ENCODE peak calls at places on chromosomes 7 and 10, in eight cellular contexts. One of them, this sample, is unnamed.

GRCh38 chr10:73956476-73957338 is 41.2 kb upstream of the VCL start:
- DNase-seq in A549: no peak
- DNase-seq in HEK293T: no peak
- DNase-seq in NCI-H1417: no peak
- DNase-seq in tibial artery: no peak
- DNase-seq in NCI-H1694 treated with DMSO at 0.1 percent for 48 hours: no peak
- DNase-seq in MCF 10A: no peak
- DNase-seq in body of pancreas: no peak
- DNase-seq in this sample: no peak

GRCh38 chr10:5447611-5448071 is 35.3 kb downstream of the NET1 start:
- DNase-seq in NCI-H1694 treated with DMSO at 0.1 percent for 48 hours: no peak
- DNase-seq in body of pancreas: no peak
- DNase-seq in NCI-H1417: no peak
- DNase-seq in HEK293T: no peak
- DNase-seq in A549: no peak
- DNase-seq in tibial artery: no peak
- DNase-seq in MCF 10A: no peak
- DNase-seq in this sample: no peak

GRCh38 chr7:129512192-129512591 is 9.9 kb downstream of the SMKR1 start:
- DNase-seq in NCI-H1694 treated with DMSO at 0.1 percent for 48 hours: no peak
- DNase-seq in HEK293T: no peak
- DNase-seq in A549: no peak
- DNase-seq in MCF 10A: no peak
- DNase-seq in NCI-H1417: no peak
- DNase-seq in body of pancreas: no peak
- DNase-seq in tibial artery: no peak
- DNase-seq in this sample: no peak

GRCh38 chr10:19702215-19702614 is 114.0 kb upstream of the PLXDC2 start:
- DNase-seq in NCI-H1417: no peak
- DNase-seq in HEK293T: no peak
- DNase-seq in tibial artery: no peak
- DNase-seq in A549: no peak
- DNase-seq in MCF 10A: peak
- DNase-seq in NCI-H1694 treated with DMSO at 0.1 percent for 48 hours: no peak
- DNase-seq in body of pancreas: no peak
- DNase-seq in this sample: no peak

GRCh38 chr10:35890970-35891330 is 248.9 kb upstream of the FZD8 start:
- DNase-seq in A549: no peak
- DNase-seq in tibial artery: no peak
- DNase-seq in NCI-H1417: no peak
- DNase-seq in NCI-H1694 treated with DMSO at 0.1 percent for 48 hours: no peak
- DNase-seq in HEK293T: no peak
- DNase-seq in MCF 10A: no peak
- DNase-seq in body of pancreas: no peak
- DNase-seq in this sample: no peak

GRCh38 chr10:125343118-125343752 is 182.9 kb upstream of the CTBP2 start:
- DNase-seq in body of pancreas: peak
- DNase-seq in NCI-H1694 treated with DMSO at 0.1 percent for 48 hours: no peak
- DNase-seq in HEK293T: peak
- DNase-seq in A549: peak
- DNase-seq in NCI-H1417: no peak
- DNase-seq in MCF 10A: peak
- DNase-seq in tibial artery: no peak
- DNase-seq in this sample: peak

GRCh38 chr7:89687266-89687665 is 467.0 kb upstream of the STEAP1 start:
- DNase-seq in tibial artery: no peak
- DNase-seq in NCI-H1694 treated with DMSO at 0.1 percent for 48 hours: peak
- DNase-seq in HEK293T: no peak
- DNase-seq in NCI-H1417: no peak
- DNase-seq in body of pancreas: no peak
- DNase-seq in A549: no peak
- DNase-seq in MCF 10A: no peak
- DNase-seq in this sample: no peak

GRCh38 chr10:51023611-51024010 is 50.7 kb upstream of the PRKG1 start:
- DNase-seq in NCI-H1417: no peak
- DNase-seq in MCF 10A: no peak
- DNase-seq in NCI-H1694 treated with DMSO at 0.1 percent for 48 hours: no peak
- DNase-seq in HEK293T: no peak
- DNase-seq in A549: no peak
- DNase-seq in body of pancreas: no peak
- DNase-seq in tibial artery: no peak
- DNase-seq in this sample: no peak

GRCh38 chr10:102229810-102230263 is 3.7 kb downstream of the ELOVL3 start:
- DNase-seq in A549: peak
- DNase-seq in NCI-H1417: peak
- DNase-seq in body of pancreas: peak
- DNase-seq in HEK293T: peak
- DNase-seq in NCI-H1694 treated with DMSO at 0.1 percent for 48 hours: peak
- DNase-seq in MCF 10A: peak
- DNase-seq in tibial artery: peak
- DNase-seq in this sample: peak

GRCh38 chr7:30594055-30594539 is 581 bp upstream of the GARS1 start:
- DNase-seq in body of pancreas: no peak
- DNase-seq in A549: peak
- DNase-seq in tibial artery: peak
- DNase-seq in NCI-H1694 treated with DMSO at 0.1 percent for 48 hours: peak
- DNase-seq in HEK293T: peak
- DNase-seq in NCI-H1417: peak
- DNase-seq in MCF 10A: no peak
- DNase-seq in this sample: peak

GRCh38 chr10:129394739-129395298 is 72.2 kb upstream of the MGMT start:
- DNase-seq in HEK293T: no peak
- DNase-seq in body of pancreas: no peak
- DNase-seq in MCF 10A: no peak
- DNase-seq in tibial artery: no peak
- DNase-seq in A549: no peak
- DNase-seq in NCI-H1417: no peak
- DNase-seq in NCI-H1694 treated with DMSO at 0.1 percent for 48 hours: no peak
- DNase-seq in this sample: no peak

GRCh38 chr10:35565602-35566061 is 39.5 kb upstream of the GJD4 start:
- DNase-seq in body of pancreas: no peak
- DNase-seq in NCI-H1694 treated with DMSO at 0.1 percent for 48 hours: no peak
- DNase-seq in tibial artery: no peak
- DNase-seq in A549: no peak
- DNase-seq in HEK293T: no peak
- DNase-seq in MCF 10A: no peak
- DNase-seq in NCI-H1417: no peak
- DNase-seq in this sample: no peak

GRCh38 chr10:114002422-114002821 is 41.2 kb upstream of the ADRB1 start:
- DNase-seq in A549: peak
- DNase-seq in NCI-H1417: no peak
- DNase-seq in body of pancreas: no peak
- DNase-seq in HEK293T: no peak
- DNase-seq in tibial artery: no peak
- DNase-seq in MCF 10A: no peak
- DNase-seq in NCI-H1694 treated with DMSO at 0.1 percent for 48 hours: no peak
- DNase-seq in this sample: no peak

GRCh38 chr10:109898666-109899577 is 24.4 kb downstream of the XPNPEP1 start:
- DNase-seq in NCI-H1694 treated with DMSO at 0.1 percent for 48 hours: no peak
- DNase-seq in tibial artery: peak
- DNase-seq in A549: no peak
- DNase-seq in HEK293T: no peak
- DNase-seq in MCF 10A: no peak
- DNase-seq in body of pancreas: no peak
- DNase-seq in NCI-H1417: no peak
- DNase-seq in this sample: no peak

GRCh38 chr10:656883-657282 is 32.6 kb downstream of the DIP2C start:
- DNase-seq in A549: no peak
- DNase-seq in tibial artery: no peak
- DNase-seq in NCI-H1417: no peak
- DNase-seq in HEK293T: no peak
- DNase-seq in MCF 10A: no peak
- DNase-seq in body of pancreas: no peak
- DNase-seq in NCI-H1694 treated with DMSO at 0.1 percent for 48 hours: no peak
- DNase-seq in this sample: no peak

GRCh38 chr7:5462216-5462615 is 38.6 kb upstream of the TNRC18 start:
- DNase-seq in HEK293T: no peak
- DNase-seq in tibial artery: no peak
- DNase-seq in body of pancreas: no peak
- DNase-seq in NCI-H1417: no peak
- DNase-seq in NCI-H1694 treated with DMSO at 0.1 percent for 48 hours: no peak
- DNase-seq in A549: no peak
- DNase-seq in MCF 10A: no peak
- DNase-seq in this sample: no peak

GRCh38 chr7:112448891-112449290 is 1.4 kb upstream of the IFRD1 start:
- DNase-seq in MCF 10A: no peak
- DNase-seq in A549: no peak
- DNase-seq in NCI-H1417: no peak
- DNase-seq in HEK293T: no peak
- DNase-seq in NCI-H1694 treated with DMSO at 0.1 percent for 48 hours: no peak
- DNase-seq in body of pancreas: no peak
- DNase-seq in tibial artery: no peak
- DNase-seq in this sample: no peak

GRCh38 chr10:122279725-122280141 is 8.6 kb downstream of the BTBD16 start:
- DNase-seq in body of pancreas: no peak
- DNase-seq in HEK293T: peak
- DNase-seq in NCI-H1694 treated with DMSO at 0.1 percent for 48 hours: no peak
- DNase-seq in NCI-H1417: peak
- DNase-seq in A549: peak
- DNase-seq in tibial artery: no peak
- DNase-seq in MCF 10A: peak
- DNase-seq in this sample: peak

GRCh38 chr10:88114368-88114767 is 250.9 kb downstream of the PTEN start:
- DNase-seq in HEK293T: peak
- DNase-seq in NCI-H1694 treated with DMSO at 0.1 percent for 48 hours: peak
- DNase-seq in tibial artery: peak
- DNase-seq in A549: peak
- DNase-seq in MCF 10A: peak
- DNase-seq in NCI-H1417: peak
- DNase-seq in body of pancreas: peak
- DNase-seq in this sample: peak

GRCh38 chr7:48118041-48118440 is 29.0 kb downstream of the UPP1 start:
- DNase-seq in NCI-H1417: no peak
- DNase-seq in MCF 10A: no peak
- DNase-seq in NCI-H1694 treated with DMSO at 0.1 percent for 48 hours: no peak
- DNase-seq in HEK293T: no peak
- DNase-seq in A549: no peak
- DNase-seq in tibial artery: no peak
- DNase-seq in body of pancreas: no peak
- DNase-seq in this sample: no peak

GRCh38 chr10:88386878-88387773 is 196.0 kb downstream of the RNLS start:
- DNase-seq in A549: peak
- DNase-seq in tibial artery: peak
- DNase-seq in body of pancreas: peak
- DNase-seq in NCI-H1694 treated with DMSO at 0.1 percent for 48 hours: peak
- DNase-seq in HEK293T: peak
- DNase-seq in NCI-H1417: peak
- DNase-seq in MCF 10A: peak
- DNase-seq in this sample: no peak

GRCh38 chr10:60434418-60435046 is 44.9 kb upstream of the ANK3 start:
- DNase-seq in body of pancreas: peak
- DNase-seq in MCF 10A: peak
- DNase-seq in tibial artery: peak
- DNase-seq in NCI-H1417: peak
- DNase-seq in HEK293T: peak
- DNase-seq in A549: peak
- DNase-seq in NCI-H1694 treated with DMSO at 0.1 percent for 48 hours: peak
- DNase-seq in this sample: peak

GRCh38 chr7:5423272-5423843 is at the start of gene TNRC18:
- DNase-seq in NCI-H1417: no peak
- DNase-seq in tibial artery: no peak
- DNase-seq in A549: peak
- DNase-seq in MCF 10A: no peak
- DNase-seq in HEK293T: no peak
- DNase-seq in NCI-H1694 treated with DMSO at 0.1 percent for 48 hours: no peak
- DNase-seq in body of pancreas: peak
- DNase-seq in this sample: peak

GRCh38 chr7:56083150-56083785 is 9.5 kb downstream of the PHKG1 start:
- DNase-seq in NCI-H1694 treated with DMSO at 0.1 percent for 48 hours: peak
- DNase-seq in NCI-H1417: peak
- DNase-seq in body of pancreas: peak
- DNase-seq in HEK293T: no peak
- DNase-seq in MCF 10A: no peak
- DNase-seq in A549: no peak
- DNase-seq in tibial artery: peak
- DNase-seq in this sample: no peak

GRCh38 chr7:129872054-129872453 is 80.7 kb downstream of the UBE2H start:
- DNase-seq in HEK293T: no peak
- DNase-seq in NCI-H1694 treated with DMSO at 0.1 percent for 48 hours: no peak
- DNase-seq in body of pancreas: no peak
- DNase-seq in MCF 10A: no peak
- DNase-seq in A549: no peak
- DNase-seq in NCI-H1417: no peak
- DNase-seq in tibial artery: no peak
- DNase-seq in this sample: no peak

This sample was measured in WTC11.